ENCODE peak calls at places on chromosomes 2 and 18, in six cellular contexts. Y is testis, L is mucosa of descending colon, F is AG09319, G is tibial nerve, B is Calu3. E is an unnamed sample.

GRCh38 chr2:96153991-96154431 is 8.8 kb upstream of the DUSP2 start:
- DNase-seq in Y (no peak), L (peak), F (no peak), G (no peak), B (no peak), E (no peak)

GRCh38 chr2:201628545-201628944 is 14.8 kb downstream of the TMEM237 start:
- DNase-seq in Y (no peak), L (no peak), F (no peak), G (no peak), B (no peak), E (no peak)

GRCh38 chr18:35641916-35642315 is 60.4 kb downstream of the GALNT1 start:
- DNase-seq in Y (no peak), L (no peak), F (no peak), G (no peak), B (no peak), E (no peak)

GRCh38 chr2:7792031-7792651 is 874.9 kb downstream of the RNF144A start:
- DNase-seq in Y (no peak), L (no peak), F (no peak), G (no peak), B (peak), E (no peak)

GRCh38 chr18:13003466-13003896 is 12.3 kb downstream of the CEP192 start:
- DNase-seq in Y (peak), L (no peak), F (peak), G (no peak), B (peak), E (no peak)

GRCh38 chr18:71666481-71666880 is 877.7 kb downstream of the CBLN2 start:
- DNase-seq in Y (no peak), L (no peak), F (no peak), G (no peak), B (no peak), E (no peak)

GRCh38 chr2:150351922-150352321 is 135.5 kb downstream of the RND3 start:
- DNase-seq in Y (no peak), L (no peak), F (no peak), G (no peak), B (no peak), E (no peak)

GRCh38 chr18:74498712-74499629 is 2.8 kb downstream of the CNDP2 start:
- DNase-seq in Y (no peak), L (peak), F (no peak), G (peak), B (peak), E (peak)

GRCh38 chr2:44291281-44292248 is 16.3 kb downstream of the SLC3A1 start:
- DNase-seq in Y (peak), L (peak), F (peak), G (no peak), B (peak), E (no peak)

GRCh38 chr2:28134262-28134812 is 243.8 kb downstream of the BABAM2 start:
- DNase-seq in Y (peak), L (peak), F (no peak), G (peak), B (peak), E (no peak)

GRCh38 chr2:226020179-226020578 is 620.7 kb downstream of the NYAP2 start:
- DNase-seq in Y (no peak), L (no peak), F (no peak), G (no peak), B (no peak), E (no peak)

GRCh38 chr18:23897293-23897692 is 117.3 kb upstream of the TTC39C start:
- DNase-seq in Y (no peak), L (no peak), F (no peak), G (no peak), B (no peak), E (no peak)

DNA sequence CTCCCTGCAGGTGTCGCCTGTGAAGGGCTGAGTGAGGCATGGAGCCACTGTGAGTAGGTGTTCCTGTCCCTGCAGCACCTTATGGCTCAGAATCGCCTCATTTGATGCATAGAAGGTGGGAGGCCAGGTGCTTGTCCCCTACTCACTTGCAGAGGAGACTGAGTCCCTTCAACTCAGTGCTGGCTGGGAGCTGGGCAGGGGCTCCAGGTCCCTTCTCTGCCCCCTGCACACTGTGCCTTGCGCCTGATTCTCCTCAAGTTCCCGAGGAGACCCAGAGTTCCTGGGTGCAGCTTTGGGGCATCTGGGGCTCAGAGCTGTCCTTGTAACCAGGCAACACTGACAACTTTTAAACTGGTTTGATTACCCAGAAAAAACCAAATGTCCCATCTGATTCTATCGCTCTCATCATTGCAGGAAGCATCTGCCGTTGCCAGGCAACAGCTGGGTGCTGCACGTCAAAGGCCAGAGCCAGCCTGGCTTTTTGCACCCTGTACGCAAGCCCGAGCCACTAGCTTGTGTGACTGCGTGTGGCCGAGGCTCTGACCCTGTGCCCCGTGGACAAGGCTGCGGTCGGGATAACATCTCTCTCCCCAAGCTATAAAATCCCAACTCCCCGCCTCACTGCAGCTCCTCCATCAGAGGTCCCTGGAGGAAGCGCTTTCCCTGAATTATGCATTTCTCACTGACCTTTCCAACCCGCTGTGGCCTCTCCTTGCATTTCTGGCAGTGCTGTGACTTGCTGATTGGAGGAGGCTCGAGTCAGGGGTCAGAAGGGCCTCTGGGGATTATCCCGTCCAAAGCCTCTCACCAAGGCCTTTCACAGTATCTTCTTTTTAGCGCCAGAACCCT is 130.9 kb upstream of the HDAC4 start:
- DNase-seq in Y (peak), L (no peak), F (no peak), G (no peak), B (no peak), E (no peak)
- TF ChIP-seq CTCF in Y (no peak), L (no peak), F (no peak), G (no peak), B (no peak), E (no peak)

GRCh38 chr2:197354169-197354558 is 43.6 kb upstream of the ANKRD44 start:
- DNase-seq in Y (no peak), L (no peak), F (no peak), G (no peak), B (no peak), E (no peak)

GRCh38 chr2:197357986-197358385 is 47.4 kb upstream of the ANKRD44 start:
- DNase-seq in Y (no peak), L (no peak), F (no peak), G (no peak), B (no peak), E (no peak)

GRCh38 chr2:197353393-197354168 is 43.0 kb upstream of the ANKRD44 start:
- DNase-seq in Y (no peak), L (no peak), F (no peak), G (no peak), B (no peak), E (no peak)

GRCh38 chr2:197358927-197359326 is 48.3 kb upstream of the ANKRD44 start:
- DNase-seq in Y (no peak), L (no peak), F (no peak), G (no peak), B (no peak), E (no peak)

DNA sequence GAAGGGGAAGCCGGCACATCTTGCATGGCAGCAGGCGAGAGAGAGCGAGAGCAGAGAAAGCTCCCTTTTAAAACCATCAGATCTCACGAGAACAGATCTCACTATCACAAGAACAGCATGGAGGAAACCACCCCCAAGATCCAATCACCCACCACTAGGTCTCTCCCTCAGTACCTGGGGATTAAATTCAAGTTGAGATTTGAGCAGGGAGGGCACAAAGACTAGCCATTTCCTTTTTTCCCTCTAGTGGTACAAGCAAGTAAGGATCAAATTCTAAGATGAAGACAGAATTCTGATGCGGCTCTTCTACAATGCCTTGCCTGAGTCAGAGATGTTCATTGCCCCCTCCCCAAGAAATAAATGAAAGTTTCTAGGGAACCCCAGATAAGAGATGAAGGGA is 45.6 kb upstream of the ANKRD44 start:
- DNase-seq in Y (no peak), L (no peak), F (no peak), G (no peak), B (no peak), E (no peak)
- TF ChIP-seq CTCF in Y (no peak), L (no peak), F (peak), G (peak), B (peak), E (no peak)

GRCh38 chr18:64017870-64018269 is 48.0 kb downstream of the SERPINB8 start:
- DNase-seq in Y (no peak), L (no peak), F (no peak), G (no peak), B (no peak), E (no peak)
- TF ChIP-seq CTCF in Y (no peak), L (no peak), F (peak), G (no peak), B (no peak), E (no peak)

GRCh38 chr2:64543006-64543697 is 19.0 kb downstream of the AFTPH start:
- DNase-seq in Y (no peak), L (no peak), F (no peak), G (no peak), B (no peak), E (no peak)

GRCh38 chr2:64542071-64543005 is 18.2 kb downstream of the AFTPH start:
- DNase-seq in Y (no peak), L (no peak), F (no peak), G (no peak), B (no peak), E (no peak)

GRCh38 chr2:64540615-64541014 is 16.5 kb downstream of the AFTPH start:
- DNase-seq in Y (no peak), L (no peak), F (no peak), G (no peak), B (no peak), E (no peak)

GRCh38 chr2:64538764-64539433 is 14.8 kb downstream of the AFTPH start:
- DNase-seq in Y (no peak), L (no peak), F (no peak), G (no peak), B (no peak), E (no peak)

DNA sequence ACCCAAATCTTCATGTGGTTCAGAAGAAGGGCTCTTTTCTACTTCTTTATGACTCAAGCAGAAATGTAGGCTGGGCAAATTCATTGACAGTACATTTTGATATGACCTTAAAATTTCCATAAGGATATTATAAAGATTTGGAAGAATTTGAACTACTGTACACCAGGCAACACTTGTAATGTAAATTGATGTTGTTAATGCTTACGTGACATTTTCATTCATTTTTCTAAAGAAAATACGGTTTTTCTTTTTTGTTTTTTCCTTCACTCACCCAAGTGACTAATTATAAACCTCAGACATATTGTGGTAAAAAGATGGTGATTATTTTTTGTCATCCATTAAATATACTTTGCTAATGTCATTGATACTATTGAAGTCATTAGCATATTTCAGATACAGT is 17.4 kb downstream of the AFTPH start:
- DNase-seq in Y (no peak), L (no peak), F (no peak), G (no peak), B (no peak), E (no peak)
- TF ChIP-seq CTCF in Y (no peak), L (no peak), F (no peak), G (no peak), B (no peak), E (no peak)

DNA sequence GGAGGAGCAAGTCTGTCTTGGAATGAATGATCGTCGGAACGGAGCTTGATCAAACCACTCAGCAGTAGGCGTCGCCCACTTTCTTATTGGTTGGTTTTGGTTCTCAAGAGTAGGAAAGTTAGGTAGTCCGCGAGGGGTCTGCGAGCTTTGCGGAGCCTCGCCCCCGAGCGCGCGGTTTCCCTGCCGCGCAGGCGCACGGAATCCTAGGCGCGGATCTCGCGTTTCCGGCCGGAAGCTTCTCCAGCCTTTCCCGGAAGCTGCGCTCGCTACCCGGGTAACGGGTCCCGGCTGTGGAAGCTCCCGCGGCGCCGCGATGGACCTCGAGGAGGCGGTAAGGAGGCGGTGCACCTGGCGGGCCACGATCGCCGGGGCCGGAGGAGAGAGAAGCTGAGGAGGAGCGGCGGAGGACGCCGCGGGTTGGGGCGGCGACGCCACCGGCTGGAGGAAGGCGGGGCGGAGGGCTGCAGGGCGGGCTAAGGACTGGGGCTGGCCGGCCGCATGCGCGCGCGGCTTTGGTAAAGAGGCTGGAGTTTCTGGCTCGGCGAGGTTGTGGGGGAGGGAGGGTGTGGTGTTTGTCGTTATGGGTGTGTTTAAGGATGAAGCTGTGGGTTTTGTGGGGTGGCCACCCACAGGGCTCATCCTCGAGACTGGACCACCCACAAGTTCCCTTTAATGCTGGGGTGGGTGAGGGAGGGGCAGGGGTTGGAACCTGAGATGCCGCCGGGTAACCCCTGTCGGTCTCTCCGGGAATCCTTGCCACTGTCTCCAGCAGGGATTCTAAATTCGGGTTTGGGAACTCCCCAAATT is at the start of gene TAF1B:
- DNase-seq in Y (peak), L (peak), F (peak), G (peak), B (peak), E (peak)
- TF ChIP-seq CTCF in Y (no peak), L (peak), F (peak), G (no peak), B (no peak), E (no peak)

GRCh38 chr2:156456616-156457015 is 20.4 kb downstream of the GPD2 start:
- DNase-seq in Y (no peak), L (no peak), F (peak), G (no peak), B (no peak), E (no peak)

GRCh38 chr2:156455366-156455975 is 19.3 kb downstream of the GPD2 start:
- DNase-seq in Y (no peak), L (no peak), F (no peak), G (no peak), B (no peak), E (no peak)

GRCh38 chr2:156447761-156448160 is 11.6 kb downstream of the GPD2 start:
- DNase-seq in Y (no peak), L (no peak), F (no peak), G (no peak), B (no peak), E (no peak)

GRCh38 chr2:156457523-156458228 is 21.5 kb downstream of the GPD2 start:
- DNase-seq in Y (no peak), L (no peak), F (no peak), G (no peak), B (no peak), E (no peak)

GRCh38 chr2:156452971-156453370 is 16.8 kb downstream of the GPD2 start:
- DNase-seq in Y (no peak), L (no peak), F (peak), G (no peak), B (no peak), E (no peak)
- TF ChIP-seq CTCF in Y (no peak), L (no peak), F (no peak), G (no peak), B (no peak), E (no peak)

E was measured in omental fat pad.